ENCODE peak calls at places on chromosomes 3 and 15, in nine cellular contexts. One of them, this sample, is unnamed.

GRCh38 chr15:96992817-96993216 is 662.3 kb downstream of the NR2F2 start:
- DNase-seq in A172: peak
- DNase-seq in DMS153: no peak
- DNase-seq in cardiac fibroblast: no peak
- DNase-seq in activated CD4-positive, alpha-beta T cell treated with anti-CD3 and anti-CD28 coated beads, Interleukin-2, amount 50 U/mL, for 1 hour: no peak
- DNase-seq in posterior vena cava: no peak
- DNase-seq in T-helper 9 cell: no peak
- DNase-seq in CD4-positive, CD25-positive, alpha-beta regulatory T cell: no peak
- DNase-seq in A673: peak
- DNase-seq in this sample: no peak

GRCh38 chr15:50523736-50524318 is 22.6 kb downstream of the USP50 start:
- DNase-seq in A172: no peak
- DNase-seq in DMS153: no peak
- DNase-seq in cardiac fibroblast: peak
- DNase-seq in activated CD4-positive, alpha-beta T cell treated with anti-CD3 and anti-CD28 coated beads, Interleukin-2, amount 50 U/mL, for 1 hour: no peak
- DNase-seq in posterior vena cava: no peak
- DNase-seq in T-helper 9 cell: no peak
- DNase-seq in CD4-positive, CD25-positive, alpha-beta regulatory T cell: no peak
- DNase-seq in A673: no peak
- DNase-seq in this sample: no peak

GRCh38 chr15:78003539-78004008 is 73.9 kb downstream of the TBC1D2B start:
- DNase-seq in A172: no peak
- DNase-seq in DMS153: peak
- DNase-seq in cardiac fibroblast: no peak
- DNase-seq in activated CD4-positive, alpha-beta T cell treated with anti-CD3 and anti-CD28 coated beads, Interleukin-2, amount 50 U/mL, for 1 hour: no peak
- DNase-seq in posterior vena cava: peak
- DNase-seq in T-helper 9 cell: no peak
- DNase-seq in CD4-positive, CD25-positive, alpha-beta regulatory T cell: no peak
- DNase-seq in A673: no peak
- DNase-seq in this sample: no peak

GRCh38 chr15:61195116-61196002 is 33.7 kb downstream of the RORA start:
- DNase-seq in A172: peak
- DNase-seq in DMS153: no peak
- DNase-seq in cardiac fibroblast: peak
- DNase-seq in activated CD4-positive, alpha-beta T cell treated with anti-CD3 and anti-CD28 coated beads, Interleukin-2, amount 50 U/mL, for 1 hour: no peak
- DNase-seq in posterior vena cava: no peak
- DNase-seq in T-helper 9 cell: no peak
- DNase-seq in CD4-positive, CD25-positive, alpha-beta regulatory T cell: no peak
- DNase-seq in A673: peak
- DNase-seq in this sample: no peak

GRCh38 chr3:69326821-69327433 is 59.0 kb downstream of the FRMD4B start:
- DNase-seq in A172: peak
- DNase-seq in DMS153: no peak
- DNase-seq in cardiac fibroblast: no peak
- DNase-seq in activated CD4-positive, alpha-beta T cell treated with anti-CD3 and anti-CD28 coated beads, Interleukin-2, amount 50 U/mL, for 1 hour: peak
- DNase-seq in posterior vena cava: no peak
- DNase-seq in T-helper 9 cell: no peak
- DNase-seq in CD4-positive, CD25-positive, alpha-beta regulatory T cell: no peak
- DNase-seq in A673: no peak
- DNase-seq in this sample: no peak

GRCh38 chr15:78950906-78951840 is 6.3 kb upstream of the CTSH start:
- DNase-seq in A172: peak
- DNase-seq in DMS153: no peak
- DNase-seq in cardiac fibroblast: peak
- DNase-seq in activated CD4-positive, alpha-beta T cell treated with anti-CD3 and anti-CD28 coated beads, Interleukin-2, amount 50 U/mL, for 1 hour: no peak
- DNase-seq in posterior vena cava: no peak
- DNase-seq in T-helper 9 cell: no peak
- DNase-seq in CD4-positive, CD25-positive, alpha-beta regulatory T cell: no peak
- DNase-seq in A673: no peak
- DNase-seq in this sample: no peak

GRCh38 chr15:40289140-40289775 is 6.4 kb upstream of the ANKRD63 start:
- DNase-seq in A172: peak
- DNase-seq in DMS153: peak
- DNase-seq in cardiac fibroblast: no peak
- DNase-seq in activated CD4-positive, alpha-beta T cell treated with anti-CD3 and anti-CD28 coated beads, Interleukin-2, amount 50 U/mL, for 1 hour: no peak
- DNase-seq in posterior vena cava: no peak
- DNase-seq in T-helper 9 cell: no peak
- DNase-seq in CD4-positive, CD25-positive, alpha-beta regulatory T cell: no peak
- DNase-seq in A673: no peak
- DNase-seq in this sample: no peak

GRCh38 chr3:134353831-134354611 is 20.2 kb downstream of the AMOTL2 start:
- DNase-seq in A172: peak
- DNase-seq in DMS153: no peak
- DNase-seq in cardiac fibroblast: no peak
- DNase-seq in activated CD4-positive, alpha-beta T cell treated with anti-CD3 and anti-CD28 coated beads, Interleukin-2, amount 50 U/mL, for 1 hour: no peak
- DNase-seq in posterior vena cava: peak
- DNase-seq in T-helper 9 cell: no peak
- DNase-seq in CD4-positive, CD25-positive, alpha-beta regulatory T cell: no peak
- DNase-seq in A673: no peak
- DNase-seq in this sample: peak

GRCh38 chr15:91126080-91126479 is 26.0 kb downstream of the SV2B start:
- DNase-seq in A172: no peak
- DNase-seq in DMS153: no peak
- DNase-seq in cardiac fibroblast: no peak
- DNase-seq in activated CD4-positive, alpha-beta T cell treated with anti-CD3 and anti-CD28 coated beads, Interleukin-2, amount 50 U/mL, for 1 hour: no peak
- DNase-seq in posterior vena cava: no peak
- DNase-seq in T-helper 9 cell: no peak
- DNase-seq in CD4-positive, CD25-positive, alpha-beta regulatory T cell: no peak
- DNase-seq in A673: no peak
- DNase-seq in this sample: no peak

GRCh38 chr15:92629975-92630626 is 25.5 kb downstream of the FAM174B start:
- DNase-seq in A172: no peak
- DNase-seq in DMS153: no peak
- DNase-seq in cardiac fibroblast: no peak
- DNase-seq in activated CD4-positive, alpha-beta T cell treated with anti-CD3 and anti-CD28 coated beads, Interleukin-2, amount 50 U/mL, for 1 hour: no peak
- DNase-seq in posterior vena cava: no peak
- DNase-seq in T-helper 9 cell: no peak
- DNase-seq in CD4-positive, CD25-positive, alpha-beta regulatory T cell: no peak
- DNase-seq in A673: no peak
- DNase-seq in this sample: peak

GRCh38 chr15:93071469-93071891 is 17.5 kb downstream of the RGMA start:
- DNase-seq in A172: no peak
- DNase-seq in DMS153: no peak
- DNase-seq in cardiac fibroblast: peak
- DNase-seq in activated CD4-positive, alpha-beta T cell treated with anti-CD3 and anti-CD28 coated beads, Interleukin-2, amount 50 U/mL, for 1 hour: no peak
- DNase-seq in posterior vena cava: no peak
- DNase-seq in T-helper 9 cell: no peak
- DNase-seq in CD4-positive, CD25-positive, alpha-beta regulatory T cell: no peak
- DNase-seq in A673: no peak
- DNase-seq in this sample: no peak

GRCh38 chr3:130386604-130387263 is 41.3 kb downstream of the COL6A5 start:
- DNase-seq in A172: peak
- DNase-seq in DMS153: no peak
- DNase-seq in cardiac fibroblast: peak
- DNase-seq in activated CD4-positive, alpha-beta T cell treated with anti-CD3 and anti-CD28 coated beads, Interleukin-2, amount 50 U/mL, for 1 hour: no peak
- DNase-seq in posterior vena cava: no peak
- DNase-seq in T-helper 9 cell: no peak
- DNase-seq in CD4-positive, CD25-positive, alpha-beta regulatory T cell: no peak
- DNase-seq in A673: no peak
- DNase-seq in this sample: no peak

GRCh38 chr3:115239717-115240116 is 92.6 kb upstream of the ZBTB20 start:
- DNase-seq in A172: peak
- DNase-seq in DMS153: peak
- DNase-seq in cardiac fibroblast: peak
- DNase-seq in activated CD4-positive, alpha-beta T cell treated with anti-CD3 and anti-CD28 coated beads, Interleukin-2, amount 50 U/mL, for 1 hour: no peak
- DNase-seq in posterior vena cava: peak
- DNase-seq in T-helper 9 cell: no peak
- DNase-seq in CD4-positive, CD25-positive, alpha-beta regulatory T cell: no peak
- DNase-seq in A673: peak
- DNase-seq in this sample: no peak

GRCh38 chr3:32937331-32937730 is 14.1 kb upstream of the CCR4 start:
- DNase-seq in A172: peak
- DNase-seq in DMS153: no peak
- DNase-seq in cardiac fibroblast: peak
- DNase-seq in activated CD4-positive, alpha-beta T cell treated with anti-CD3 and anti-CD28 coated beads, Interleukin-2, amount 50 U/mL, for 1 hour: no peak
- DNase-seq in posterior vena cava: no peak
- DNase-seq in T-helper 9 cell: no peak
- DNase-seq in CD4-positive, CD25-positive, alpha-beta regulatory T cell: no peak
- DNase-seq in A673: no peak
- DNase-seq in this sample: no peak

GRCh38 chr15:34609102-34609501 is 25.7 kb upstream of the GOLGA8B start:
- DNase-seq in A172: no peak
- DNase-seq in DMS153: no peak
- DNase-seq in cardiac fibroblast: no peak
- DNase-seq in activated CD4-positive, alpha-beta T cell treated with anti-CD3 and anti-CD28 coated beads, Interleukin-2, amount 50 U/mL, for 1 hour: no peak
- DNase-seq in posterior vena cava: no peak
- DNase-seq in T-helper 9 cell: no peak
- DNase-seq in CD4-positive, CD25-positive, alpha-beta regulatory T cell: no peak
- DNase-seq in A673: no peak
- DNase-seq in this sample: no peak

GRCh38 chr3:15206662-15207576 is 873 bp downstream of the CAPN7 start:
- DNase-seq in A172: peak
- DNase-seq in DMS153: no peak
- DNase-seq in cardiac fibroblast: peak
- DNase-seq in activated CD4-positive, alpha-beta T cell treated with anti-CD3 and anti-CD28 coated beads, Interleukin-2, amount 50 U/mL, for 1 hour: peak
- DNase-seq in posterior vena cava: no peak
- DNase-seq in T-helper 9 cell: no peak
- DNase-seq in CD4-positive, CD25-positive, alpha-beta regulatory T cell: no peak
- DNase-seq in A673: peak
- DNase-seq in this sample: peak

GRCh38 chr15:90001062-90001682 is at the start of gene ZNF710:
- DNase-seq in A172: peak
- DNase-seq in DMS153: no peak
- DNase-seq in cardiac fibroblast: peak
- DNase-seq in activated CD4-positive, alpha-beta T cell treated with anti-CD3 and anti-CD28 coated beads, Interleukin-2, amount 50 U/mL, for 1 hour: peak
- DNase-seq in posterior vena cava: peak
- DNase-seq in T-helper 9 cell: no peak
- DNase-seq in CD4-positive, CD25-positive, alpha-beta regulatory T cell: peak
- DNase-seq in A673: peak
- DNase-seq in this sample: peak

GRCh38 chr3:70959506-70959905 is 624.0 kb downstream of the FOXP1 start:
- DNase-seq in A172: no peak
- DNase-seq in DMS153: no peak
- DNase-seq in cardiac fibroblast: no peak
- DNase-seq in activated CD4-positive, alpha-beta T cell treated with anti-CD3 and anti-CD28 coated beads, Interleukin-2, amount 50 U/mL, for 1 hour: no peak
- DNase-seq in posterior vena cava: no peak
- DNase-seq in T-helper 9 cell: no peak
- DNase-seq in CD4-positive, CD25-positive, alpha-beta regulatory T cell: no peak
- DNase-seq in A673: no peak
- DNase-seq in this sample: no peak

GRCh38 chr3:159798951-159799350 is 189.7 kb upstream of the IL12A start:
- DNase-seq in A172: no peak
- DNase-seq in DMS153: no peak
- DNase-seq in cardiac fibroblast: peak
- DNase-seq in activated CD4-positive, alpha-beta T cell treated with anti-CD3 and anti-CD28 coated beads, Interleukin-2, amount 50 U/mL, for 1 hour: no peak
- DNase-seq in posterior vena cava: no peak
- DNase-seq in T-helper 9 cell: no peak
- DNase-seq in CD4-positive, CD25-positive, alpha-beta regulatory T cell: no peak
- DNase-seq in A673: no peak
- DNase-seq in this sample: no peak

GRCh38 chr3:29384640-29385039 is 103.8 kb downstream of the RBMS3 start:
- DNase-seq in A172: no peak
- DNase-seq in DMS153: no peak
- DNase-seq in cardiac fibroblast: peak
- DNase-seq in activated CD4-positive, alpha-beta T cell treated with anti-CD3 and anti-CD28 coated beads, Interleukin-2, amount 50 U/mL, for 1 hour: no peak
- DNase-seq in posterior vena cava: peak
- DNase-seq in T-helper 9 cell: no peak
- DNase-seq in CD4-positive, CD25-positive, alpha-beta regulatory T cell: no peak
- DNase-seq in A673: peak
- DNase-seq in this sample: no peak

GRCh38 chr15:63203451-63204090 is 14.2 kb downstream of the RAB8B start:
- DNase-seq in A172: peak
- DNase-seq in DMS153: no peak
- DNase-seq in cardiac fibroblast: no peak
- DNase-seq in activated CD4-positive, alpha-beta T cell treated with anti-CD3 and anti-CD28 coated beads, Interleukin-2, amount 50 U/mL, for 1 hour: peak
- DNase-seq in posterior vena cava: no peak
- DNase-seq in T-helper 9 cell: peak
- DNase-seq in CD4-positive, CD25-positive, alpha-beta regulatory T cell: peak
- DNase-seq in A673: no peak
- DNase-seq in this sample: no peak

GRCh38 chr3:36843065-36844051 is 79.0 kb upstream of the DCLK3 start:
- DNase-seq in A172: peak
- DNase-seq in DMS153: no peak
- DNase-seq in cardiac fibroblast: peak
- DNase-seq in activated CD4-positive, alpha-beta T cell treated with anti-CD3 and anti-CD28 coated beads, Interleukin-2, amount 50 U/mL, for 1 hour: peak
- DNase-seq in posterior vena cava: no peak
- DNase-seq in T-helper 9 cell: peak
- DNase-seq in CD4-positive, CD25-positive, alpha-beta regulatory T cell: peak
- DNase-seq in A673: peak
- DNase-seq in this sample: no peak